ENCODE peak calls at places on chromosomes 12 and 14, in six cellular contexts. One of them, this sample, is unnamed.

GRCh38 chr12:39620664-39621658 is 1.4 kb upstream of the ABCD2 start:
- DNase-seq in mucosa of descending colon: peak; percentile 36
- DNase-seq in putamen: no peak
- DNase-seq in adipocyte: peak; percentile 19
- DNase-seq in AG10803: no peak
- DNase-seq in activated CD8-positive, alpha-beta memory T cell treated with anti-CD3 and anti-CD28 coated beads for 24 hours: peak; percentile 80
- DNase-seq in this sample: no peak

GRCh38 chr12:25852792-25853191 is 105.7 kb upstream of the RASSF8 start:
- DNase-seq in mucosa of descending colon: no peak
- DNase-seq in putamen: no peak
- DNase-seq in adipocyte: peak; percentile 70
- DNase-seq in AG10803: no peak
- DNase-seq in activated CD8-positive, alpha-beta memory T cell treated with anti-CD3 and anti-CD28 coated beads for 24 hours: no peak
- DNase-seq in this sample: no peak

GRCh38 chr12:113399490-113399889 is 4.2 kb downstream of the SDS start:
- DNase-seq in mucosa of descending colon: no peak
- DNase-seq in putamen: no peak
- DNase-seq in adipocyte: no peak
- DNase-seq in AG10803: no peak
- DNase-seq in activated CD8-positive, alpha-beta memory T cell treated with anti-CD3 and anti-CD28 coated beads for 24 hours: no peak
- DNase-seq in this sample: no peak

GRCh38 chr12:38258411-38258810 is 58.2 kb upstream of the ALG10B start:
- DNase-seq in mucosa of descending colon: no peak
- DNase-seq in putamen: no peak
- DNase-seq in adipocyte: no peak
- DNase-seq in AG10803: no peak
- DNase-seq in activated CD8-positive, alpha-beta memory T cell treated with anti-CD3 and anti-CD28 coated beads for 24 hours: no peak
- DNase-seq in this sample: no peak

GRCh38 chr12:108349245-108349644 is 10.1 kb upstream of the CMKLR1 start:
- DNase-seq in mucosa of descending colon: no peak
- DNase-seq in putamen: peak; percentile 55
- DNase-seq in adipocyte: peak; percentile 66
- DNase-seq in AG10803: peak; percentile 11
- DNase-seq in activated CD8-positive, alpha-beta memory T cell treated with anti-CD3 and anti-CD28 coated beads for 24 hours: no peak
- DNase-seq in this sample: no peak

GRCh38 chr12:10851243-10851858 is 2.1 kb upstream of the PRR4 start:
- DNase-seq in mucosa of descending colon: no peak
- DNase-seq in putamen: no peak
- DNase-seq in adipocyte: no peak
- DNase-seq in AG10803: no peak
- DNase-seq in activated CD8-positive, alpha-beta memory T cell treated with anti-CD3 and anti-CD28 coated beads for 24 hours: no peak
- DNase-seq in this sample: no peak

GRCh38 chr14:22830329-22831010 is 783 bp downstream of the MRPL52 start:
- DNase-seq in mucosa of descending colon: no peak
- DNase-seq in putamen: no peak
- DNase-seq in adipocyte: no peak
- DNase-seq in AG10803: no peak
- DNase-seq in activated CD8-positive, alpha-beta memory T cell treated with anti-CD3 and anti-CD28 coated beads for 24 hours: no peak
- DNase-seq in this sample: no peak

GRCh38 chr14:38108681-38109080 is 99.0 kb upstream of the SSTR1 start:
- DNase-seq in mucosa of descending colon: no peak
- DNase-seq in putamen: no peak
- DNase-seq in adipocyte: peak; percentile 72
- DNase-seq in AG10803: peak; percentile 92
- DNase-seq in activated CD8-positive, alpha-beta memory T cell treated with anti-CD3 and anti-CD28 coated beads for 24 hours: no peak
- DNase-seq in this sample: no peak

GRCh38 chr12:4563336-4563735 is 1.3 kb downstream of the DYRK4 start:
- DNase-seq in mucosa of descending colon: no peak
- DNase-seq in putamen: no peak
- DNase-seq in adipocyte: no peak
- DNase-seq in AG10803: no peak
- DNase-seq in activated CD8-positive, alpha-beta memory T cell treated with anti-CD3 and anti-CD28 coated beads for 24 hours: no peak
- DNase-seq in this sample: no peak

GRCh38 chr12:33222357-33222756 is 217.3 kb downstream of the SYT10 start:
- DNase-seq in mucosa of descending colon: no peak
- DNase-seq in putamen: no peak
- DNase-seq in adipocyte: no peak
- DNase-seq in AG10803: no peak
- DNase-seq in activated CD8-positive, alpha-beta memory T cell treated with anti-CD3 and anti-CD28 coated beads for 24 hours: no peak
- DNase-seq in this sample: no peak

GRCh38 chr12:65681226-65681625 is 143.1 kb upstream of the HMGA2 start:
- DNase-seq in mucosa of descending colon: no peak
- DNase-seq in putamen: no peak
- DNase-seq in adipocyte: no peak
- DNase-seq in AG10803: no peak
- DNase-seq in activated CD8-positive, alpha-beta memory T cell treated with anti-CD3 and anti-CD28 coated beads for 24 hours: no peak
- DNase-seq in this sample: no peak

GRCh38 chr12:2364566-2365165 is 311.9 kb downstream of the CACNA1C start:
- DNase-seq in mucosa of descending colon: no peak
- DNase-seq in putamen: no peak
- DNase-seq in adipocyte: no peak
- DNase-seq in AG10803: no peak
- DNase-seq in activated CD8-positive, alpha-beta memory T cell treated with anti-CD3 and anti-CD28 coated beads for 24 hours: no peak
- DNase-seq in this sample: peak; percentile 77

GRCh38 chr14:104968541-104969401 is 9.4 kb downstream of the AHNAK2 start:
- DNase-seq in mucosa of descending colon: no peak
- DNase-seq in putamen: no peak
- DNase-seq in adipocyte: no peak
- DNase-seq in AG10803: peak; percentile 40
- DNase-seq in activated CD8-positive, alpha-beta memory T cell treated with anti-CD3 and anti-CD28 coated beads for 24 hours: no peak
- DNase-seq in this sample: peak; percentile 85

GRCh38 chr12:3483089-3483488 is 7.9 kb upstream of the PRMT8 start:
- DNase-seq in mucosa of descending colon: no peak
- DNase-seq in putamen: no peak
- DNase-seq in adipocyte: no peak
- DNase-seq in AG10803: no peak
- DNase-seq in activated CD8-positive, alpha-beta memory T cell treated with anti-CD3 and anti-CD28 coated beads for 24 hours: no peak
- DNase-seq in this sample: peak; percentile 43

GRCh38 chr12:8088574-8088973 is 6.5 kb downstream of the NECAP1 start:
- DNase-seq in mucosa of descending colon: no peak
- DNase-seq in putamen: no peak
- DNase-seq in adipocyte: no peak
- DNase-seq in AG10803: no peak
- DNase-seq in activated CD8-positive, alpha-beta memory T cell treated with anti-CD3 and anti-CD28 coated beads for 24 hours: peak; percentile 66
- DNase-seq in this sample: no peak

GRCh38 chr12:48050174-48050573 is 45.9 kb upstream of the COL2A1 start:
- DNase-seq in mucosa of descending colon: no peak
- DNase-seq in putamen: no peak
- DNase-seq in adipocyte: no peak
- DNase-seq in AG10803: no peak
- DNase-seq in activated CD8-positive, alpha-beta memory T cell treated with anti-CD3 and anti-CD28 coated beads for 24 hours: no peak
- DNase-seq in this sample: no peak

GRCh38 chr14:61280526-61281185 is 482 bp downstream of the TMEM30B start:
- DNase-seq in mucosa of descending colon: peak; percentile 87
- DNase-seq in putamen: no peak
- DNase-seq in adipocyte: peak; percentile 70
- DNase-seq in AG10803: peak; percentile 16
- DNase-seq in activated CD8-positive, alpha-beta memory T cell treated with anti-CD3 and anti-CD28 coated beads for 24 hours: peak; percentile 92
- DNase-seq in this sample: peak; percentile 85

GRCh38 chr14:23364604-23365352 is at the start of gene EFS:
- DNase-seq in mucosa of descending colon: peak; percentile 39
- DNase-seq in putamen: peak; percentile 68
- DNase-seq in adipocyte: peak; percentile 71
- DNase-seq in AG10803: peak; percentile 38
- DNase-seq in activated CD8-positive, alpha-beta memory T cell treated with anti-CD3 and anti-CD28 coated beads for 24 hours: no peak
- DNase-seq in this sample: peak; percentile 73

GRCh38 chr14:78170203-78170602 is at the start of gene NRXN3:
- DNase-seq in mucosa of descending colon: peak; percentile 23
- DNase-seq in putamen: peak; percentile 64
- DNase-seq in adipocyte: no peak
- DNase-seq in AG10803: no peak
- DNase-seq in activated CD8-positive, alpha-beta memory T cell treated with anti-CD3 and anti-CD28 coated beads for 24 hours: no peak
- DNase-seq in this sample: peak; percentile 91

GRCh38 chr14:29668201-29668600 is 259.4 kb downstream of the PRKD1 start:
- DNase-seq in mucosa of descending colon: no peak
- DNase-seq in putamen: peak; percentile 79
- DNase-seq in adipocyte: no peak
- DNase-seq in AG10803: peak; percentile 40
- DNase-seq in activated CD8-positive, alpha-beta memory T cell treated with anti-CD3 and anti-CD28 coated beads for 24 hours: no peak
- DNase-seq in this sample: no peak

GRCh38 chr12:84599539-84599938 is 313.1 kb downstream of the SLC6A15 start:
- DNase-seq in mucosa of descending colon: no peak
- DNase-seq in putamen: peak; percentile 2
- DNase-seq in adipocyte: peak; percentile 24
- DNase-seq in AG10803: peak; percentile 46
- DNase-seq in activated CD8-positive, alpha-beta memory T cell treated with anti-CD3 and anti-CD28 coated beads for 24 hours: no peak
- DNase-seq in this sample: peak; percentile 82

GRCh38 chr12:80862606-80863005 is 75.1 kb downstream of the LIN7A start:
- DNase-seq in mucosa of descending colon: no peak
- DNase-seq in putamen: no peak
- DNase-seq in adipocyte: no peak
- DNase-seq in AG10803: peak; percentile 33
- DNase-seq in activated CD8-positive, alpha-beta memory T cell treated with anti-CD3 and anti-CD28 coated beads for 24 hours: no peak
- DNase-seq in this sample: no peak

GRCh38 chr12:92971869-92972524 is 42.9 kb upstream of the EEA1 start:
- DNase-seq in mucosa of descending colon: no peak
- DNase-seq in putamen: no peak
- DNase-seq in adipocyte: peak; percentile 84
- DNase-seq in AG10803: peak; percentile 88
- DNase-seq in activated CD8-positive, alpha-beta memory T cell treated with anti-CD3 and anti-CD28 coated beads for 24 hours: no peak
- DNase-seq in this sample: no peak

GRCh38 chr12:87491089-87491488 is 538.1 kb downstream of the C12orf50 start:
- DNase-seq in mucosa of descending colon: no peak
- DNase-seq in putamen: no peak
- DNase-seq in adipocyte: peak; percentile 8
- DNase-seq in AG10803: no peak
- DNase-seq in activated CD8-positive, alpha-beta memory T cell treated with anti-CD3 and anti-CD28 coated beads for 24 hours: no peak
- DNase-seq in this sample: no peak

GRCh38 chr14:65753061-65753460 is 340.5 kb downstream of the FUT8 start:
- DNase-seq in mucosa of descending colon: peak; percentile 41
- DNase-seq in putamen: no peak
- DNase-seq in adipocyte: no peak
- DNase-seq in AG10803: no peak
- DNase-seq in activated CD8-positive, alpha-beta memory T cell treated with anti-CD3 and anti-CD28 coated beads for 24 hours: no peak
- DNase-seq in this sample: no peak

GRCh38 chr12:62006076-62006732 is 254.0 kb upstream of the USP15 start:
- DNase-seq in mucosa of descending colon: no peak
- DNase-seq in putamen: no peak
- DNase-seq in adipocyte: peak; percentile 78
- DNase-seq in AG10803: peak; percentile 58
- DNase-seq in activated CD8-positive, alpha-beta memory T cell treated with anti-CD3 and anti-CD28 coated beads for 24 hours: no peak
- DNase-seq in this sample: no peak

GRCh38 chr14:90446405-90446804 is 49.6 kb downstream of the CALM1 start:
- DNase-seq in mucosa of descending colon: no peak
- DNase-seq in putamen: no peak
- DNase-seq in adipocyte: no peak
- DNase-seq in AG10803: no peak
- DNase-seq in activated CD8-positive, alpha-beta memory T cell treated with anti-CD3 and anti-CD28 coated beads for 24 hours: no peak
- DNase-seq in this sample: peak; percentile 28

GRCh38 chr12:29299613-29300012 is 81.4 kb downstream of the ERGIC2 start:
- DNase-seq in mucosa of descending colon: no peak
- DNase-seq in putamen: no peak
- DNase-seq in adipocyte: no peak
- DNase-seq in AG10803: no peak
- DNase-seq in activated CD8-positive, alpha-beta memory T cell treated with anti-CD3 and anti-CD28 coated beads for 24 hours: no peak
- DNase-seq in this sample: no peak

GRCh38 chr14:56135001-56135400 is 16.8 kb downstream of the PELI2 start:
- DNase-seq in mucosa of descending colon: no peak
- DNase-seq in putamen: no peak
- DNase-seq in adipocyte: no peak
- DNase-seq in AG10803: no peak
- DNase-seq in activated CD8-positive, alpha-beta memory T cell treated with anti-CD3 and anti-CD28 coated beads for 24 hours: no peak
- DNase-seq in this sample: no peak

GRCh38 chr12:95634622-95635621 is 83.6 kb upstream of the USP44 start:
- DNase-seq in mucosa of descending colon: peak; percentile 68
- DNase-seq in putamen: no peak
- DNase-seq in adipocyte: no peak
- DNase-seq in AG10803: no peak
- DNase-seq in activated CD8-positive, alpha-beta memory T cell treated with anti-CD3 and anti-CD28 coated beads for 24 hours: no peak
- DNase-seq in this sample: no peak

GRCh38 chr14:36271939-36272907 is 48.2 kb downstream of the MBIP start:
- DNase-seq in mucosa of descending colon: peak; percentile 32
- DNase-seq in putamen: no peak
- DNase-seq in adipocyte: peak; percentile 45
- DNase-seq in AG10803: peak; percentile 5
- DNase-seq in activated CD8-positive, alpha-beta memory T cell treated with anti-CD3 and anti-CD28 coated beads for 24 hours: peak; percentile 56
- DNase-seq in this sample: no peak

GRCh38 chr12:54215990-54216579 is 27.3 kb upstream of the SMUG1 start:
- DNase-seq in mucosa of descending colon: peak; percentile 46
- DNase-seq in putamen: no peak
- DNase-seq in adipocyte: no peak
- DNase-seq in AG10803: no peak
- DNase-seq in activated CD8-positive, alpha-beta memory T cell treated with anti-CD3 and anti-CD28 coated beads for 24 hours: peak; percentile 64
- DNase-seq in this sample: no peak

GRCh38 chr12:47080725-47081502 is 1.2 kb upstream of the AMIGO2 start:
- DNase-seq in mucosa of descending colon: peak; percentile 55
- DNase-seq in putamen: no peak
- DNase-seq in adipocyte: no peak
- DNase-seq in AG10803: peak; percentile 70
- DNase-seq in activated CD8-positive, alpha-beta memory T cell treated with anti-CD3 and anti-CD28 coated beads for 24 hours: peak; percentile 70
- DNase-seq in this sample: peak; percentile 79

This sample was measured in islet precursor cell.